ENCODE peak calls at places on chromosome 17, in five cellular contexts. T is endothelial cell of umbilical vein, V is heart right ventricle, N is fibroblast of lung, W is lower lobe of right lung. S is an unnamed sample. For H3K27me3, the result is how much of the 10 kb centered on the place peaks cover.

GRCh38 chr17:3002538-3003301 is 60.7 kb downstream of the OR1D5 start:
- DNase-seq in T (no peak), V (no peak), N (no peak), W (peak), S (no peak)

GRCh38 chr17:64118452-64118979 is 11.4 kb downstream of the ERN1 start:
- DNase-seq in T (peak), V (peak), N (peak), W (peak), S (no peak)

GRCh38 chr17:69722518-69722917 is 308.0 kb downstream of the MAP2K6 start:
- DNase-seq in T (no peak), V (no peak), N (no peak), W (no peak), S (no peak)

GRCh38 chr17:3710951-3711383 is 12.7 kb upstream of the HASPIN start:
- DNase-seq in T (peak), V (no peak), N (peak), W (no peak), S (no peak)

GRCh38 chr17:50905460-50905803 is 39.3 kb upstream of the TOB1 start:
- DNase-seq in T (no peak), V (no peak), N (no peak), W (no peak), S (no peak)

GRCh38 chr17:10105513-10106001 is 92.8 kb downstream of the GAS7 start:
- DNase-seq in T (no peak), V (peak), N (peak), W (no peak), S (no peak)

GRCh38 chr17:38559025-38559879 is 46.5 kb downstream of the SRCIN1 start:
- DNase-seq in T (peak), V (peak), N (peak), W (peak), S (peak)

GRCh38 chr17:80138856-80139426 is 8.0 kb downstream of the EIF4A3 start:
- DNase-seq in T (no peak), V (no peak), N (no peak), W (no peak), S (no peak)

DNA sequence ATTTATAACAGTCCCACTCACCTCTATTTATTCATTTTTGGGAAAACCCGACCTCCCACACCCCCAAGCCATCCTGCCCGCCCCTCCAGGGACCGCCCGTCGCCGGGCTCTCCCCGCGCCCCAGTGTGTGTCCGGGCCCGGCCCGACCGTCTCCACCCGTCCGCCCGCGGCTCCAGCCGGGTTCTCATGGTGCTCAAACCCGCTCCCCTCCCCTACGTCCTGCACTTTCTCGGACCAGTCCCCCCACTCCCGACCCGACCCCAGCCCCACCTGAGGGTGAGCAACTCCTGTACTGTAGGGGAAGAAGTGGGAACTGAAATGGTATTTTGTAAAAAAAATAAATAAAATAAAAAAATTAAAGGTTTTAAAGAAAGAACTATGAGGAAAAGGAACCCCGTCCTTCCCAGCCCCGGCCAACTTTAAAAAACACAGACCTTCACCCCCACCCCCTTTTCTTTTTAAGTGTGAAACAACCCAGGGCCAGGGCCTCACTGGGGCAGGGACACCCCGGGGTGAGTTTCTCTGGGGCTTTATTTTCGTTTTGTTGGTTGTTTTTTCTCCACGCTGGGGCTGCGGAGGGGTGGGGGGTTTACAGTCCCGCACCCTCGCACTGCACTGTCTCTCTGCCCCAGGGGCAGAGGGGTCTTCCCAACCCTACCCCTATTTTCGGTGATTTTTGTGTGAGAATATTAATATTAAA is 638 bp upstream of the TMEM88 start:
- DNase-seq in T (no peak), V (peak), N (no peak), W (peak), S (no peak)
- H3K4me3 ChIP-seq in T (peak), V (peak), N (no peak), W (peak), S (peak)

GRCh38 chr17:8997994-8998628 is 23.2 kb upstream of the NTN1 start:
- DNase-seq in T (peak), V (no peak), N (peak), W (peak), S (no peak)
- H3K27me3 ChIP-seq in T (under half), V (under half), N (under half), W (under half), S (under half)

GRCh38 chr17:21373696-21374454 is 2.3 kb upstream of the KCNJ12 start:
- DNase-seq in T (no peak), V (no peak), N (no peak), W (no peak), S (no peak)

GRCh38 chr17:21373034-21373433 is 3.1 kb upstream of the KCNJ12 start:
- DNase-seq in T (no peak), V (no peak), N (no peak), W (no peak), S (no peak)

GRCh38 chr17:21375162-21375560 is 996 bp upstream of the KCNJ12 start:
- DNase-seq in T (no peak), V (no peak), N (no peak), W (no peak), S (no peak)

GRCh38 chr17:21375757-21376584 is at the start of gene KCNJ12:
- DNase-seq in T (peak), V (no peak), N (peak), W (no peak), S (no peak)

GRCh38 chr17:21374455-21375161 is 1.5 kb upstream of the KCNJ12 start:
- DNase-seq in T (no peak), V (no peak), N (no peak), W (no peak), S (no peak)
- TF ChIP-seq CTCF in T (no peak), V (no peak), N (no peak), W (no peak), S (no peak)

DNA sequence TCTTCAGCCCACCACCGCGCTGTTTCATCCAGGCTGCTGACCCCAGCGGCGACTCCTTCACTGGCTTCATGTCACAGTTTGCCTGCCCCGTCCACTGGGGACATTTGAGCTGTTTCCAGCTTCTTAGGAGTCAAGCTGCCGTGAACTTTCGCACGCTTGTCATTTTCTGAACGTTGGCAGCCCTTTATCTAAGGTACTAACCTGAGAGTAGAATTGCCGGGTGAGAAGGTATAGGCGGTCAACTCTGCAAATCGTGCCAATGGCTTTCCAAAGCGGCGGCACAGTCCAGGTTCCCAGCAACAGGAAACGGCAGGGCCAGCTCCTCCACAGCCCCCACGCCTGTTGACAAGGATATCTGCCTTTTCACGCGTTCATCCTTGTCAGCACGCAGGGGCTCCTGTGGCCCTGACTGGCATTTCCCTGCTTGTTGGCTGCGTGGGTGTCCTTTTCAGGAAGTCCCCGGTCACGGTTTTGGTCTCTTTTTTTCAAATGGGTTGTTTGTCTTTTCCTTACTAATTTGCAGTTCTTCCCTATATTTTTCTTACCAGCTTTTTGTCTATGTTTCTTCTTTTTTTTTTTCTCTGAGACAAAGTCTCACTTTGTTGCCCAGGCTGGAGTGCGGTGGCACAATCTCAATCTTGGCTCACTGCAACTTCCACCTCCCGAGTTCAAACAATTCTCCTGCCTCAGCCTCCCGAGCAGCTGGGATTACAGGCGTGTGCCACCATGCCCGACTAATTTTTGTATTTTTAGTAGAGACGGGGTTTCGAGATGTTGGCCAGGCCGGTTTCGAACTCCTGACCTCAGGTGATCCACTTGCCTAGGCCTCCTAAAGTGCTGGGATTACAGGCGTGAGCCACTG is 1.3 kb downstream of the UTS2R start:
- DNase-seq in T (no peak), V (no peak), N (no peak), W (peak), S (no peak)
- H3K4me3 ChIP-seq in T (no peak), V (peak), N (no peak), W (no peak), S (no peak)

GRCh38 chr17:48589831-48590602 is at the start of gene HOXB3:
- DNase-seq in T (no peak), V (no peak), N (peak), W (no peak), S (no peak)

GRCh38 chr17:48591435-48592077 is 1.5 kb upstream of the HOXB3 start:
- DNase-seq in T (no peak), V (no peak), N (peak), W (no peak), S (no peak)

GRCh38 chr17:48592097-48592496 is 1.5 kb downstream of the HOXB5 start:
- DNase-seq in T (no peak), V (no peak), N (peak), W (no peak), S (no peak)

GRCh38 chr17:48589060-48589830 is 796 bp downstream of the HOXB3 start:
- DNase-seq in T (no peak), V (no peak), N (peak), W (no peak), S (no peak)

GRCh38 chr17:48590603-48591161 is 641 bp upstream of the HOXB3 start:
- DNase-seq in T (no peak), V (no peak), N (peak), W (no peak), S (no peak)
- H3K27me3 ChIP-seq in T (under half), V (half or more), N (under half), W (half or more), S (under half)

GRCh38 chr17:75288784-75289121 is 480 bp downstream of the SLC25A19 start:
- DNase-seq in T (no peak), V (no peak), N (no peak), W (peak), S (no peak)

GRCh38 chr17:75287221-75287620 is 2.0 kb downstream of the SLC25A19 start:
- DNase-seq in T (no peak), V (no peak), N (no peak), W (no peak), S (no peak)

GRCh38 chr17:75288359-75288758 is 874 bp downstream of the SLC25A19 start:
- DNase-seq in T (no peak), V (no peak), N (no peak), W (no peak), S (no peak)

GRCh38 chr17:75289122-75289831 is at the start of gene SLC25A19:
- DNase-seq in T (peak), V (peak), N (peak), W (peak), S (peak)

GRCh38 chr17:75289832-75290337 is 652 bp upstream of the SLC25A19 start:
- DNase-seq in T (peak), V (peak), N (peak), W (peak), S (no peak)
- TF ChIP-seq CTCF in T (no peak), V (no peak), N (no peak), W (no peak), S (no peak)

GRCh38 chr17:48994548-48995331 is 2.4 kb upstream of the IGF2BP1 start:
- DNase-seq in T (peak), V (no peak), N (no peak), W (no peak), S (no peak)
- H3K4me3 ChIP-seq in T (no peak), V (no peak), N (no peak), W (no peak), S (no peak)

GRCh38 chr17:78132086-78132676 is 1.6 kb downstream of the TMC8 start:
- DNase-seq in T (no peak), V (no peak), N (no peak), W (peak), S (peak)

GRCh38 chr17:78132767-78133178 is 2.2 kb downstream of the TMC8 start:
- DNase-seq in T (no peak), V (no peak), N (no peak), W (no peak), S (no peak)

GRCh38 chr17:78133971-78134898 is 3.7 kb downstream of the TMC8 start:
- DNase-seq in T (peak), V (no peak), N (peak), W (peak), S (no peak)

GRCh38 chr17:78134899-78135385 is 4.4 kb downstream of the TMC8 start:
- DNase-seq in T (no peak), V (no peak), N (no peak), W (no peak), S (no peak)

GRCh38 chr17:78133179-78133951 is 2.8 kb downstream of the TMC8 start:
- DNase-seq in T (no peak), V (no peak), N (no peak), W (no peak), S (no peak)
- H3K27me3 ChIP-seq in T (under half), V (under half), N (under half), W (under half), S (under half)